ENCODE peak calls at places on chromosomes 1 and 21, in seven cellular contexts. B, J, Q, I, Y, K and X are unnamed samples.
A peak's percentile ranks its signal among the peaks of the same experiment; 100 is the strongest.

GRCh38 chr21:36250423-36251075 is 69.4 kb upstream of the MORC3 start:
- DNase-seq in B (no peak), J (no peak), Q (no peak), I (no peak), Y (no peak), K (no peak), X (no peak)

GRCh38 chr1:156379420-156380165 is 10.6 kb downstream of the RHBG start:
- DNase-seq in B (peak; percentile 28), J (no peak), Q (no peak), I (no peak), Y (no peak), K (no peak), X (no peak)

GRCh38 chr1:61782771-61783170 is 40.5 kb downstream of the PATJ start:
- DNase-seq in B (no peak), J (no peak), Q (no peak), I (no peak), Y (no peak), K (no peak), X (no peak)

GRCh38 chr1:198556969-198557368 is 16.5 kb upstream of the ATP6V1G3 start:
- DNase-seq in B (peak; percentile 86), J (peak; percentile 24), Q (peak; percentile 51), I (peak; percentile 24), Y (peak; percentile 26), K (no peak), X (peak; percentile 82)

GRCh38 chr1:2975466-2976179 is 45.6 kb upstream of the ACTRT2 start:
- DNase-seq in B (no peak), J (peak; percentile 3), Q (no peak), I (no peak), Y (no peak), K (no peak), X (no peak)

GRCh38 chr1:242243472-242243871 is 244.6 kb upstream of the MAP1LC3C start:
- DNase-seq in B (no peak), J (no peak), Q (no peak), I (no peak), Y (no peak), K (no peak), X (peak; percentile 8)

GRCh38 chr1:7873801-7874795 is 21.2 kb upstream of the UTS2 start:
- DNase-seq in B (no peak), J (no peak), Q (no peak), I (no peak), Y (no peak), K (no peak), X (no peak)

GRCh38 chr1:198564716-198565115 is 24.2 kb upstream of the ATP6V1G3 start:
- DNase-seq in B (no peak), J (no peak), Q (no peak), I (no peak), Y (no peak), K (no peak), X (no peak)

GRCh38 chr1:85295006-85295431 is 18.6 kb upstream of the BCL10 start:
- DNase-seq in B (peak; percentile 60), J (no peak), Q (no peak), I (no peak), Y (no peak), K (peak; percentile 75), X (no peak)

GRCh38 chr1:79945391-79945790 is 938.9 kb upstream of the ADGRL4 start:
- DNase-seq in B (peak; percentile 11), J (no peak), Q (no peak), I (no peak), Y (no peak), K (no peak), X (no peak)

GRCh38 chr1:179310271-179310670 is 16.7 kb downstream of the SOAT1 start:
- DNase-seq in B (peak; percentile 66), J (no peak), Q (no peak), I (no peak), Y (no peak), K (peak; percentile 63), X (no peak)

GRCh38 chr1:15277933-15278332 is 30.9 kb downstream of the FHAD1 start:
- DNase-seq in B (no peak), J (no peak), Q (no peak), I (no peak), Y (no peak), K (no peak), X (no peak)

GRCh38 chr1:225494789-225495359 is 67.0 kb upstream of the LBR start:
- DNase-seq in B (no peak), J (no peak), Q (no peak), I (no peak), Y (no peak), K (no peak), X (no peak)

GRCh38 chr1:160567858-160568682 is 11.2 kb downstream of the CD84 start:
- DNase-seq in B (no peak), J (no peak), Q (no peak), I (no peak), Y (no peak), K (no peak), X (no peak)

GRCh38 chr1:209411491-209411929 is 172.0 kb upstream of the CAMK1G start:
- DNase-seq in B (peak; percentile 71), J (peak; percentile 20), Q (no peak), I (no peak), Y (no peak), K (peak; percentile 32), X (no peak)

GRCh38 chr1:236142358-236143103 is at the start of gene GPR137B:
- DNase-seq in B (peak; percentile 40), J (peak; percentile 66), Q (peak; percentile 65), I (no peak), Y (peak; percentile 55), K (peak; percentile 39), X (no peak)

GRCh38 chr1:23590058-23590783 is 30.9 kb upstream of the ID3 start:
- DNase-seq in B (no peak), J (no peak), Q (no peak), I (no peak), Y (no peak), K (no peak), X (no peak)

GRCh38 chr1:186798960-186799688 is 29.6 kb upstream of the PLA2G4A start:
- DNase-seq in B (no peak), J (no peak), Q (no peak), I (no peak), Y (no peak), K (no peak), X (no peak)

GRCh38 chr1:89260575-89261275 is 11.9 kb downstream of the GBP5 start:
- DNase-seq in B (peak; percentile 57), J (no peak), Q (no peak), I (no peak), Y (no peak), K (peak; percentile 31), X (no peak)

GRCh38 chr1:7842517-7842916 is 10.3 kb downstream of the UTS2 start:
- DNase-seq in B (no peak), J (no peak), Q (no peak), I (no peak), Y (no peak), K (no peak), X (no peak)

GRCh38 chr1:173191011-173191410 is 16.1 kb downstream of the TNFSF4 start:
- DNase-seq in B (no peak), J (no peak), Q (no peak), I (no peak), Y (no peak), K (no peak), X (no peak)

GRCh38 chr21:29938968-29939858 is 583 bp downstream of the GRIK1 start:
- DNase-seq in B (no peak), J (no peak), Q (no peak), I (no peak), Y (no peak), K (peak; percentile 9), X (no peak)

GRCh38 chr1:110207831-110208230 is 2.3 kb upstream of the KCNC4 start:
- DNase-seq in B (peak; percentile 31), J (peak; percentile 67), Q (peak; percentile 80), I (no peak), Y (peak; percentile 65), K (peak; percentile 34), X (no peak)

GRCh38 chr1:121519042-121519755 is 334.4 kb downstream of the SRGAP2C start:
- DNase-seq in B (no peak), J (peak; percentile 30), Q (peak; percentile 68), I (no peak), Y (peak; percentile 41), K (peak; percentile 1), X (no peak)

GRCh38 chr1:24203404-24203803 is 16.3 kb upstream of the IFNLR1 start:
- DNase-seq in B (no peak), J (no peak), Q (no peak), I (no peak), Y (no peak), K (no peak), X (no peak)

GRCh38 chr1:109827466-109827865 is 63.7 kb upstream of the EPS8L3 start:
- DNase-seq in B (peak; percentile 41), J (no peak), Q (no peak), I (no peak), Y (no peak), K (no peak), X (no peak)

GRCh38 chr1:61368876-61369275 is 286.5 kb downstream of the NFIA start:
- DNase-seq in B (no peak), J (no peak), Q (no peak), I (no peak), Y (no peak), K (no peak), X (no peak)

GRCh38 chr1:80731241-80731894 is 1069.4 kb upstream of the ADGRL2 start:
- DNase-seq in B (no peak), J (no peak), Q (no peak), I (no peak), Y (peak; percentile 19), K (no peak), X (no peak)

GRCh38 chr1:154627247-154628121 is 19.5 kb upstream of the ADAR start:
- DNase-seq in B (peak; percentile 86), J (peak; percentile 91), Q (peak; percentile 93), I (peak; percentile 41), Y (peak; percentile 93), K (peak; percentile 92), X (peak; percentile 68)

GRCh38 chr1:209202826-209203439 is 380.6 kb upstream of the CAMK1G start:
- DNase-seq in B (peak; percentile 67), J (no peak), Q (no peak), I (no peak), Y (no peak), K (peak; percentile 68), X (peak; percentile 8)

GRCh38 chr1:200890818-200891773 is 3.6 kb upstream of the INAVA start:
- DNase-seq in B (peak; percentile 51), J (no peak), Q (no peak), I (no peak), Y (no peak), K (peak; percentile 47), X (no peak)
- TF ChIP-seq CTCF in B (peak; percentile 36), J (no peak), Q (peak; percentile 32), I (peak; percentile 28), Y (peak; percentile 26), K (peak; percentile 69), X (peak; percentile 55)

GRCh38 chr1:30900931-30901560 is 7.5 kb downstream of the SDC3 start:
- DNase-seq in B (no peak), J (no peak), Q (no peak), I (no peak), Y (no peak), K (no peak), X (no peak)
- H3K4me3 ChIP-seq in B (no peak overlapping the region), J (no peak overlapping the region), Q (no peak overlapping the region), I (no peak overlapping the region), Y (no peak overlapping the region), K (no peak overlapping the region), X (no peak overlapping the region)

GRCh38 chr1:6547301-6547700 is 7.0 kb downstream of the NOL9 start:
- DNase-seq in B (no peak), J (no peak), Q (no peak), I (no peak), Y (no peak), K (peak; percentile 42), X (no peak)
- TF ChIP-seq CTCF in B (no peak), J (no peak), Q (no peak), I (no peak), Y (no peak), K (peak; percentile 14), X (no peak)

GRCh38 chr1:4061521-4062031 is 161.5 kb upstream of the C1orf174 start:
- DNase-seq in B (no peak), J (no peak), Q (no peak), I (no peak), Y (no peak), K (no peak), X (no peak)
- H3K4me3 ChIP-seq in B (no peak overlapping the region), J (no peak overlapping the region), Q (no peak overlapping the region), I (no peak overlapping the region), Y (no peak overlapping the region), K (no peak overlapping the region), X (no peak overlapping the region)